ENCODE peak calls at places on chromosomes 5 and 9, in ten cellular contexts. One of them, this sample, is unnamed. For H3K27me3, the result is how much of the 10 kb centered on the place peaks cover.

GRCh38 chr5:39757121-39757520 is 332.3 kb upstream of the DAB2 start:
- DNase-seq in upper lobe of right lung: no peak
- DNase-seq in AG04450: no peak
- DNase-seq in colonic mucosa: no peak
- DNase-seq in HCT116: no peak
- DNase-seq in PC-3: no peak
- DNase-seq in naive thymus-derived CD4-positive, alpha-beta T cell: no peak
- DNase-seq in GM23248: peak
- DNase-seq in CD4-positive, alpha-beta T cell: no peak
- DNase-seq in DND-41: no peak
- DNase-seq in this sample: no peak

GRCh38 chr9:90966475-90967150 is 165.0 kb downstream of the SYK start:
- DNase-seq in PC-3: peak
- DNase-seq in GM23248: peak
- DNase-seq in CD4-positive, alpha-beta T cell: no peak
- DNase-seq in DND-41: no peak
- DNase-seq in upper lobe of right lung: no peak
- DNase-seq in AG04450: no peak
- DNase-seq in HCT116: no peak
- DNase-seq in naive thymus-derived CD4-positive, alpha-beta T cell: no peak
- DNase-seq in colonic mucosa: no peak
- DNase-seq in this sample: no peak

GRCh38 chr5:35136386-35136785 is 88.6 kb upstream of the AGXT2 start:
- DNase-seq in naive thymus-derived CD4-positive, alpha-beta T cell: no peak
- DNase-seq in AG04450: peak
- DNase-seq in DND-41: peak
- DNase-seq in colonic mucosa: no peak
- DNase-seq in HCT116: no peak
- DNase-seq in PC-3: peak
- DNase-seq in CD4-positive, alpha-beta T cell: no peak
- DNase-seq in GM23248: peak
- DNase-seq in upper lobe of right lung: no peak
- DNase-seq in this sample: no peak

GRCh38 chr9:136546697-136547481 is 1.0 kb upstream of the NOTCH1 start:
- DNase-seq in DND-41: peak
- DNase-seq in GM23248: peak
- DNase-seq in PC-3: peak
- DNase-seq in naive thymus-derived CD4-positive, alpha-beta T cell: peak
- DNase-seq in CD4-positive, alpha-beta T cell: peak
- DNase-seq in colonic mucosa: peak
- DNase-seq in upper lobe of right lung: peak
- DNase-seq in HCT116: no peak
- DNase-seq in AG04450: no peak
- DNase-seq in this sample: peak

GRCh38 chr5:181189363-181189961 is 15.5 kb downstream of the TRIM7 start:
- DNase-seq in naive thymus-derived CD4-positive, alpha-beta T cell: peak
- DNase-seq in upper lobe of right lung: peak
- DNase-seq in AG04450: no peak
- DNase-seq in DND-41: peak
- DNase-seq in GM23248: peak
- DNase-seq in HCT116: no peak
- DNase-seq in CD4-positive, alpha-beta T cell: no peak
- DNase-seq in PC-3: peak
- DNase-seq in colonic mucosa: peak
- DNase-seq in this sample: peak

GRCh38 chr5:43073597-43074546 is 33.8 kb upstream of the ANXA2R start:
- DNase-seq in CD4-positive, alpha-beta T cell: peak
- DNase-seq in DND-41: peak
- DNase-seq in upper lobe of right lung: no peak
- DNase-seq in AG04450: no peak
- DNase-seq in PC-3: peak
- DNase-seq in naive thymus-derived CD4-positive, alpha-beta T cell: peak
- DNase-seq in HCT116: peak
- DNase-seq in colonic mucosa: peak
- DNase-seq in GM23248: peak
- DNase-seq in this sample: peak

GRCh38 chr5:94884294-94884693 is 265.8 kb downstream of the SLF1 start:
- DNase-seq in DND-41: no peak
- DNase-seq in upper lobe of right lung: no peak
- DNase-seq in naive thymus-derived CD4-positive, alpha-beta T cell: no peak
- DNase-seq in GM23248: no peak
- DNase-seq in AG04450: no peak
- DNase-seq in CD4-positive, alpha-beta T cell: no peak
- DNase-seq in HCT116: no peak
- DNase-seq in PC-3: no peak
- DNase-seq in colonic mucosa: no peak
- DNase-seq in this sample: no peak

GRCh38 chr5:83503662-83504061 is 32.1 kb downstream of the VCAN start:
- DNase-seq in GM23248: peak
- DNase-seq in naive thymus-derived CD4-positive, alpha-beta T cell: no peak
- DNase-seq in colonic mucosa: no peak
- DNase-seq in upper lobe of right lung: no peak
- DNase-seq in CD4-positive, alpha-beta T cell: no peak
- DNase-seq in DND-41: no peak
- DNase-seq in HCT116: no peak
- DNase-seq in PC-3: no peak
- DNase-seq in AG04450: no peak
- DNase-seq in this sample: no peak

GRCh38 chr5:139386039-139386438 is 2.9 kb upstream of the SLC23A1 start:
- DNase-seq in HCT116: no peak
- DNase-seq in colonic mucosa: no peak
- DNase-seq in DND-41: peak
- DNase-seq in PC-3: no peak
- DNase-seq in upper lobe of right lung: peak
- DNase-seq in CD4-positive, alpha-beta T cell: no peak
- DNase-seq in naive thymus-derived CD4-positive, alpha-beta T cell: no peak
- DNase-seq in AG04450: no peak
- DNase-seq in GM23248: no peak
- DNase-seq in this sample: no peak

GRCh38 chr9:126520453-126520852 is 93.3 kb upstream of the LMX1B start:
- DNase-seq in upper lobe of right lung: no peak
- DNase-seq in GM23248: no peak
- DNase-seq in DND-41: no peak
- DNase-seq in AG04450: no peak
- DNase-seq in PC-3: no peak
- DNase-seq in CD4-positive, alpha-beta T cell: no peak
- DNase-seq in naive thymus-derived CD4-positive, alpha-beta T cell: no peak
- DNase-seq in HCT116: no peak
- DNase-seq in colonic mucosa: no peak
- DNase-seq in this sample: no peak

GRCh38 chr9:95399261-95399660 is 81.8 kb upstream of the FANCC start:
- DNase-seq in AG04450: no peak
- DNase-seq in HCT116: no peak
- DNase-seq in DND-41: no peak
- DNase-seq in GM23248: no peak
- DNase-seq in naive thymus-derived CD4-positive, alpha-beta T cell: no peak
- DNase-seq in upper lobe of right lung: no peak
- DNase-seq in colonic mucosa: no peak
- DNase-seq in PC-3: no peak
- DNase-seq in CD4-positive, alpha-beta T cell: no peak
- DNase-seq in this sample: no peak

GRCh38 chr5:132641241-132641723 is 16.7 kb upstream of the IL13 start:
- DNase-seq in upper lobe of right lung: no peak
- DNase-seq in colonic mucosa: no peak
- DNase-seq in CD4-positive, alpha-beta T cell: no peak
- DNase-seq in DND-41: no peak
- DNase-seq in GM23248: peak
- DNase-seq in HCT116: no peak
- DNase-seq in naive thymus-derived CD4-positive, alpha-beta T cell: no peak
- DNase-seq in AG04450: no peak
- DNase-seq in PC-3: no peak
- DNase-seq in this sample: no peak

GRCh38 chr5:101785090-101785489 is 511.0 kb downstream of the SLCO4C1 start:
- DNase-seq in PC-3: no peak
- DNase-seq in HCT116: no peak
- DNase-seq in CD4-positive, alpha-beta T cell: no peak
- DNase-seq in naive thymus-derived CD4-positive, alpha-beta T cell: no peak
- DNase-seq in AG04450: no peak
- DNase-seq in colonic mucosa: no peak
- DNase-seq in GM23248: no peak
- DNase-seq in DND-41: no peak
- DNase-seq in upper lobe of right lung: no peak
- DNase-seq in this sample: no peak

GRCh38 chr5:7592910-7593309 is 197.0 kb downstream of the ADCY2 start:
- DNase-seq in upper lobe of right lung: no peak
- DNase-seq in colonic mucosa: no peak
- DNase-seq in naive thymus-derived CD4-positive, alpha-beta T cell: no peak
- DNase-seq in HCT116: no peak
- DNase-seq in CD4-positive, alpha-beta T cell: no peak
- DNase-seq in PC-3: peak
- DNase-seq in GM23248: peak
- DNase-seq in DND-41: peak
- DNase-seq in AG04450: no peak
- DNase-seq in this sample: no peak

GRCh38 chr5:2903451-2904395 is 152.2 kb upstream of the IRX2 start:
- DNase-seq in DND-41: no peak
- DNase-seq in AG04450: no peak
- DNase-seq in CD4-positive, alpha-beta T cell: no peak
- DNase-seq in colonic mucosa: no peak
- DNase-seq in GM23248: no peak
- DNase-seq in PC-3: no peak
- DNase-seq in upper lobe of right lung: no peak
- DNase-seq in naive thymus-derived CD4-positive, alpha-beta T cell: no peak
- DNase-seq in HCT116: no peak
- DNase-seq in this sample: no peak

GRCh38 chr5:149486726-149487635 is 64.3 kb downstream of the CSNK1A1 start:
- DNase-seq in AG04450: peak
- DNase-seq in DND-41: no peak
- DNase-seq in naive thymus-derived CD4-positive, alpha-beta T cell: no peak
- DNase-seq in upper lobe of right lung: no peak
- DNase-seq in HCT116: no peak
- DNase-seq in PC-3: peak
- DNase-seq in CD4-positive, alpha-beta T cell: no peak
- DNase-seq in colonic mucosa: no peak
- DNase-seq in GM23248: peak
- DNase-seq in this sample: no peak

GRCh38 chr5:111606194-111606593 is 93.9 kb upstream of the STARD4 start:
- DNase-seq in HCT116: no peak
- DNase-seq in colonic mucosa: no peak
- DNase-seq in naive thymus-derived CD4-positive, alpha-beta T cell: no peak
- DNase-seq in DND-41: no peak
- DNase-seq in GM23248: no peak
- DNase-seq in PC-3: no peak
- DNase-seq in upper lobe of right lung: no peak
- DNase-seq in AG04450: no peak
- DNase-seq in CD4-positive, alpha-beta T cell: no peak
- DNase-seq in this sample: no peak

GRCh38 chr9:89547000-89547399 is 49.1 kb upstream of the SEMA4D start:
- DNase-seq in naive thymus-derived CD4-positive, alpha-beta T cell: no peak
- DNase-seq in AG04450: no peak
- DNase-seq in DND-41: no peak
- DNase-seq in GM23248: no peak
- DNase-seq in colonic mucosa: no peak
- DNase-seq in PC-3: no peak
- DNase-seq in upper lobe of right lung: no peak
- DNase-seq in CD4-positive, alpha-beta T cell: no peak
- DNase-seq in HCT116: no peak
- DNase-seq in this sample: no peak

DNA sequence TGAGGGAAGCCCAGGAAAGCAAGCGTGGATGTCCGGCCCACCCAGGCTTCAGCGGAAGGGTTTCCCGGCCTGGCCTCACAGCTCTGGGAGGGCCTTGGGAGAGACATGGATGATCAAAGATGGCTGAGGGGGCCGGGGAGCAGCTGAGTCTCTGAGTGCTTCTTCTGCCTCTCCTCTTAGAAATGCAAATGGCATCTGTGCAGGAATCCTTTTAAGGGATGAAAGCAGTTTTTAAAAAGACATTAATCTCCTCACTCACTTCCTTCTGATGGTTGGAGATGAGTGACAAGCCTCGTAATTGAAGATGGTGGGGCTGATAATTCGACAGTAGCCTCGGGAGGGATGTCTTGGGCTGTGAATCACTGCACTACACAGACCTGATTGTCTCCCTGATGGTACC is 24.3 kb upstream of the PITX1 start:
- DNase-seq in naive thymus-derived CD4-positive, alpha-beta T cell: no peak
- DNase-seq in DND-41: no peak
- DNase-seq in PC-3: peak
- DNase-seq in colonic mucosa: no peak
- DNase-seq in CD4-positive, alpha-beta T cell: no peak
- DNase-seq in GM23248: no peak
- DNase-seq in HCT116: no peak
- DNase-seq in upper lobe of right lung: no peak
- DNase-seq in AG04450: no peak
- DNase-seq in this sample: no peak
- H3K27me3 ChIP-seq in naive thymus-derived CD4-positive, alpha-beta T cell: under half
- H3K27me3 ChIP-seq in DND-41: under half
- H3K27me3 ChIP-seq in PC-3: under half
- H3K27me3 ChIP-seq in colonic mucosa: under half
- H3K27me3 ChIP-seq in CD4-positive, alpha-beta T cell: under half
- H3K27me3 ChIP-seq in GM23248: half or more
- H3K27me3 ChIP-seq in HCT116: under half
- H3K27me3 ChIP-seq in upper lobe of right lung: under half
- H3K27me3 ChIP-seq in AG04450: under half
- H3K27me3 ChIP-seq in this sample: under half

GRCh38 chr5:141874262-141874964 is 3.8 kb downstream of the PCDH1 start:
- DNase-seq in colonic mucosa: peak
- DNase-seq in upper lobe of right lung: peak
- DNase-seq in PC-3: no peak
- DNase-seq in naive thymus-derived CD4-positive, alpha-beta T cell: no peak
- DNase-seq in HCT116: no peak
- DNase-seq in DND-41: no peak
- DNase-seq in CD4-positive, alpha-beta T cell: no peak
- DNase-seq in AG04450: no peak
- DNase-seq in GM23248: no peak
- DNase-seq in this sample: no peak
- H3K27ac ChIP-seq in colonic mucosa: peak
- H3K27ac ChIP-seq in upper lobe of right lung: peak
- H3K27ac ChIP-seq in PC-3: no peak
- H3K27ac ChIP-seq in naive thymus-derived CD4-positive, alpha-beta T cell: no peak
- H3K27ac ChIP-seq in HCT116: no peak
- H3K27ac ChIP-seq in DND-41: no peak
- H3K27ac ChIP-seq in CD4-positive, alpha-beta T cell: no peak
- H3K27ac ChIP-seq in AG04450: no peak
- H3K27ac ChIP-seq in GM23248: no peak
- H3K27ac ChIP-seq in this sample: no peak

DNA sequence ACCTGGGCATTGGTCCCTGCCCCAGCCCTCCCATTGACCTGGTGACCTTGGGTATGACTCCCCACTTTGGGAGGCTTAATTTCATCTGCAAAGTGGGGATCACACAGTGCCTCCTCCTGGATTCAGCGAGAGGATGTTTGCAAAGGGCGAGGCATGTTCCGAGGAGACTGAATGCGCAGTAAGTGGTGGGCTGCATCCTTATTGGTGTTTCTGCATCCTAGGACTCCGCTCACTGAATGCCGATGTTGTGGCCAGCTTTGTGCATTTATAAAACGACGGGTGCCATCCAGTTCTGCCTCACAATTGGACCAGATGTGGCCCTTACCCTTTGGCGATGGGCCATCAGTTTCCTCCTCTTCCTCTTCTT is 23.5 kb upstream of the AIF1L start:
- DNase-seq in HCT116: no peak
- DNase-seq in colonic mucosa: no peak
- DNase-seq in AG04450: no peak
- DNase-seq in upper lobe of right lung: no peak
- DNase-seq in GM23248: no peak
- DNase-seq in CD4-positive, alpha-beta T cell: no peak
- DNase-seq in naive thymus-derived CD4-positive, alpha-beta T cell: no peak
- DNase-seq in PC-3: no peak
- DNase-seq in DND-41: no peak
- DNase-seq in this sample: no peak
- H3K27me3 ChIP-seq in HCT116: under half
- H3K27me3 ChIP-seq in colonic mucosa: under half
- H3K27me3 ChIP-seq in AG04450: under half
- H3K27me3 ChIP-seq in upper lobe of right lung: under half
- H3K27me3 ChIP-seq in GM23248: under half
- H3K27me3 ChIP-seq in CD4-positive, alpha-beta T cell: under half
- H3K27me3 ChIP-seq in naive thymus-derived CD4-positive, alpha-beta T cell: under half
- H3K27me3 ChIP-seq in PC-3: under half
- H3K27me3 ChIP-seq in DND-41: under half
- H3K27me3 ChIP-seq in this sample: under half

GRCh38 chr5:55671975-55672374 is 40.1 kb downstream of the SLC38A9 start:
- DNase-seq in upper lobe of right lung: no peak
- DNase-seq in GM23248: no peak
- DNase-seq in PC-3: no peak
- DNase-seq in AG04450: no peak
- DNase-seq in colonic mucosa: no peak
- DNase-seq in naive thymus-derived CD4-positive, alpha-beta T cell: no peak
- DNase-seq in CD4-positive, alpha-beta T cell: no peak
- DNase-seq in DND-41: no peak
- DNase-seq in HCT116: no peak
- DNase-seq in this sample: no peak
- H3K27ac ChIP-seq in upper lobe of right lung: no peak
- H3K27ac ChIP-seq in GM23248: peak
- H3K27ac ChIP-seq in PC-3: no peak
- H3K27ac ChIP-seq in AG04450: no peak
- H3K27ac ChIP-seq in colonic mucosa: no peak
- H3K27ac ChIP-seq in naive thymus-derived CD4-positive, alpha-beta T cell: no peak
- H3K27ac ChIP-seq in CD4-positive, alpha-beta T cell: no peak
- H3K27ac ChIP-seq in DND-41: no peak
- H3K27ac ChIP-seq in HCT116: no peak
- H3K27ac ChIP-seq in this sample: no peak